ENCODE peak calls at places on chromosomes 2 and 18, in nine cellular contexts. O, P, S, R, C, D, U, J and F are unnamed samples.
A peak's percentile ranks its signal among the peaks of the same experiment; 100 is the strongest.

GRCh38 chr2:193476171-193476800 is 1281.6 kb upstream of the TMEFF2 start:
- DNase-seq in O (no peak), P (no peak), S (no peak), R (no peak), C (no peak), D (no peak), U (no peak), J (no peak), F (no peak)

GRCh38 chr2:187310696-187311095 is 137.4 kb downstream of the CALCRL start:
- DNase-seq in O (peak; percentile 47), P (no peak), S (no peak), R (no peak), C (no peak), D (no peak), U (no peak), J (no peak), F (no peak)

GRCh38 chr2:220001693-220002260 is 374.3 kb downstream of the SLC4A3 start:
- DNase-seq in O (no peak), P (no peak), S (no peak), R (no peak), C (no peak), D (no peak), U (no peak), J (no peak), F (no peak)

GRCh38 chr2:29923110-29923721 is 1.8 kb upstream of the ALK start:
- DNase-seq in O (peak; percentile 23), P (no peak), S (peak; percentile 16), R (peak; percentile 45), C (peak; percentile 61), D (peak; percentile 44), U (peak; percentile 48), J (peak; percentile 75), F (peak; percentile 74)

GRCh38 chr2:238908960-238909951 is 61.4 kb downstream of the TWIST2 start:
- DNase-seq in O (no peak), P (no peak), S (no peak), R (peak; percentile 69), C (peak; percentile 20), D (no peak), U (no peak), J (no peak), F (no peak)

GRCh38 chr18:12282436-12283039 is 25.5 kb upstream of the TUBB6 start:
- DNase-seq in O (peak; percentile 72), P (no peak), S (no peak), R (no peak), C (no peak), D (no peak), U (no peak), J (peak; percentile 11), F (no peak)

GRCh38 chr18:77004555-77005380 is 127.8 kb downstream of the MBP start:
- DNase-seq in O (no peak), P (no peak), S (no peak), R (peak; percentile 37), C (no peak), D (no peak), U (peak; percentile 26), J (no peak), F (no peak)

GRCh38 chr2:126784636-126785035 is 114.1 kb upstream of the TEX51 start:
- DNase-seq in O (no peak), P (no peak), S (no peak), R (no peak), C (no peak), D (no peak), U (no peak), J (no peak), F (no peak)

GRCh38 chr2:147487980-147488289 is 356.9 kb upstream of the ACVR2A start:
- DNase-seq in O (no peak), P (no peak), S (no peak), R (no peak), C (no peak), D (no peak), U (no peak), J (no peak), F (no peak)

GRCh38 chr2:3805120-3805519 is 101.7 kb downstream of the DCDC2C start:
- DNase-seq in O (no peak), P (no peak), S (no peak), R (peak; percentile 81), C (peak; percentile 49), D (no peak), U (peak; percentile 80), J (peak; percentile 54), F (no peak)

GRCh38 chr2:118689874-118690273 is 157.6 kb downstream of the EN1 start:
- DNase-seq in O (no peak), P (no peak), S (no peak), R (no peak), C (no peak), D (no peak), U (no peak), J (no peak), F (no peak)

GRCh38 chr2:32844253-32844652 is 102.5 kb upstream of the LTBP1 start:
- DNase-seq in O (no peak), P (no peak), S (no peak), R (no peak), C (no peak), D (no peak), U (no peak), J (no peak), F (no peak)

GRCh38 chr2:171345971-171346722 is 87.6 kb downstream of the METTL8 start:
- DNase-seq in O (no peak), P (no peak), S (no peak), R (no peak), C (no peak), D (no peak), U (no peak), J (no peak), F (no peak)

GRCh38 chr2:232658217-232658785 is 24.9 kb downstream of the EFHD1 start:
- DNase-seq in O (no peak), P (no peak), S (no peak), R (peak; percentile 65), C (no peak), D (no peak), U (no peak), J (peak; percentile 24), F (no peak)

GRCh38 chr2:104004818-104005217 is 849.1 kb upstream of the POU3F3 start:
- DNase-seq in O (no peak), P (no peak), S (no peak), R (no peak), C (no peak), D (no peak), U (no peak), J (no peak), F (no peak)